ENCODE peak calls at places on chromosomes 2 and 18, in six cellular contexts. One of them, this sample, is unnamed.

GRCh38 chr2:189265696-189266320 is 86.2 kb upstream of the COL5A2 start:
- DNase-seq in K562: no peak
- DNase-seq in H1: no peak
- DNase-seq in HepG2: no peak
- DNase-seq in GM12878: no peak
- DNase-seq in GM12891: no peak
- DNase-seq in this sample: no peak

GRCh38 chr2:102042196-102043041 is 50.7 kb downstream of the IL1R2 start:
- DNase-seq in K562: no peak
- DNase-seq in H1: no peak
- DNase-seq in HepG2: no peak
- DNase-seq in GM12878: no peak
- DNase-seq in GM12891: no peak
- DNase-seq in this sample: no peak

GRCh38 chr2:213451542-213452256 is 167.4 kb downstream of the SPAG16 start:
- DNase-seq in K562: no peak
- DNase-seq in H1: no peak
- DNase-seq in HepG2: no peak
- DNase-seq in GM12878: no peak
- DNase-seq in GM12891: no peak
- DNase-seq in this sample: no peak

GRCh38 chr2:109168080-109168479 is 39.1 kb downstream of the SH3RF3 start:
- DNase-seq in K562: no peak
- DNase-seq in H1: no peak
- DNase-seq in HepG2: no peak
- DNase-seq in GM12878: no peak
- DNase-seq in GM12891: no peak
- DNase-seq in this sample: no peak

GRCh38 chr2:5985551-5986229 is 293.5 kb downstream of the SOX11 start:
- DNase-seq in K562: no peak
- DNase-seq in H1: no peak
- DNase-seq in HepG2: no peak
- DNase-seq in GM12878: no peak
- DNase-seq in GM12891: no peak
- DNase-seq in this sample: no peak

GRCh38 chr2:196170202-196170680 is 1.1 kb downstream of the STK17B start:
- DNase-seq in K562: peak
- DNase-seq in H1: no peak
- DNase-seq in HepG2: peak
- DNase-seq in GM12878: no peak
- DNase-seq in GM12891: no peak
- DNase-seq in this sample: no peak

GRCh38 chr2:37588316-37588777 is 83.1 kb downstream of the CDC42EP3 start:
- DNase-seq in K562: no peak
- DNase-seq in H1: no peak
- DNase-seq in HepG2: no peak
- DNase-seq in GM12878: no peak
- DNase-seq in GM12891: no peak
- DNase-seq in this sample: no peak

GRCh38 chr2:145546091-145546490 is 1026.2 kb upstream of the ZEB2 start:
- DNase-seq in K562: peak
- DNase-seq in H1: no peak
- DNase-seq in HepG2: no peak
- DNase-seq in GM12878: no peak
- DNase-seq in GM12891: no peak
- DNase-seq in this sample: no peak

GRCh38 chr2:221513251-221513650 is 58.9 kb downstream of the EPHA4 start:
- DNase-seq in K562: no peak
- DNase-seq in H1: no peak
- DNase-seq in HepG2: no peak
- DNase-seq in GM12878: no peak
- DNase-seq in GM12891: no peak
- DNase-seq in this sample: no peak

GRCh38 chr18:59402432-59403090 is 43.5 kb upstream of the LMAN1 start:
- DNase-seq in K562: peak
- DNase-seq in H1: peak
- DNase-seq in HepG2: peak
- DNase-seq in GM12878: peak
- DNase-seq in GM12891: peak
- DNase-seq in this sample: peak

GRCh38 chr2:84694088-84694622 is 177.9 kb downstream of the DNAH6 start:
- DNase-seq in K562: no peak
- DNase-seq in H1: no peak
- DNase-seq in HepG2: no peak
- DNase-seq in GM12878: no peak
- DNase-seq in GM12891: no peak
- DNase-seq in this sample: no peak

GRCh38 chr18:27674411-27674810 is 489.3 kb upstream of the CHST9 start:
- DNase-seq in K562: no peak
- DNase-seq in H1: no peak
- DNase-seq in HepG2: no peak
- DNase-seq in GM12878: no peak
- DNase-seq in GM12891: no peak
- DNase-seq in this sample: no peak

GRCh38 chr2:25109822-25110221 is 58.6 kb downstream of the POMC start:
- DNase-seq in K562: no peak
- DNase-seq in H1: no peak
- DNase-seq in HepG2: no peak
- DNase-seq in GM12878: no peak
- DNase-seq in GM12891: no peak
- DNase-seq in this sample: no peak

GRCh38 chr2:4047961-4048891 is 344.9 kb downstream of the DCDC2C start:
- DNase-seq in K562: no peak
- DNase-seq in H1: no peak
- DNase-seq in HepG2: no peak
- DNase-seq in GM12878: no peak
- DNase-seq in GM12891: no peak
- DNase-seq in this sample: no peak

GRCh38 chr18:45837283-45838070 is 12.0 kb downstream of the SIGLEC15 start:
- DNase-seq in K562: no peak
- DNase-seq in H1: peak
- DNase-seq in HepG2: no peak
- DNase-seq in GM12878: no peak
- DNase-seq in GM12891: no peak
- DNase-seq in this sample: no peak

GRCh38 chr2:104755026-104755856 is 98.7 kb upstream of the POU3F3 start:
- DNase-seq in K562: no peak
- DNase-seq in H1: no peak
- DNase-seq in HepG2: no peak
- DNase-seq in GM12878: no peak
- DNase-seq in GM12891: no peak
- DNase-seq in this sample: no peak

GRCh38 chr2:10371441-10372194 is 68.9 kb downstream of the HPCAL1 start:
- DNase-seq in K562: no peak
- DNase-seq in H1: no peak
- DNase-seq in HepG2: no peak
- DNase-seq in GM12878: no peak
- DNase-seq in GM12891: no peak
- DNase-seq in this sample: no peak

GRCh38 chr2:128237081-128237534 is 81.6 kb downstream of the HS6ST1 start:
- DNase-seq in K562: no peak
- DNase-seq in H1: no peak
- DNase-seq in HepG2: no peak
- DNase-seq in GM12878: no peak
- DNase-seq in GM12891: no peak
- DNase-seq in this sample: no peak

GRCh38 chr2:167355796-167356195 is 467.5 kb downstream of the XIRP2 start:
- DNase-seq in K562: no peak
- DNase-seq in H1: no peak
- DNase-seq in HepG2: no peak
- DNase-seq in GM12878: no peak
- DNase-seq in GM12891: no peak
- DNase-seq in this sample: no peak

GRCh38 chr2:231204581-231204980 is 6.2 kb downstream of the ARMC9 start:
- DNase-seq in K562: no peak
- DNase-seq in H1: no peak
- DNase-seq in HepG2: no peak
- DNase-seq in GM12878: no peak
- DNase-seq in GM12891: no peak
- DNase-seq in this sample: no peak

GRCh38 chr18:75229437-75229836 is 18.8 kb downstream of the TSHZ1 start:
- DNase-seq in K562: no peak
- DNase-seq in H1: no peak
- DNase-seq in HepG2: no peak
- DNase-seq in GM12878: no peak
- DNase-seq in GM12891: no peak
- DNase-seq in this sample: no peak

DNA sequence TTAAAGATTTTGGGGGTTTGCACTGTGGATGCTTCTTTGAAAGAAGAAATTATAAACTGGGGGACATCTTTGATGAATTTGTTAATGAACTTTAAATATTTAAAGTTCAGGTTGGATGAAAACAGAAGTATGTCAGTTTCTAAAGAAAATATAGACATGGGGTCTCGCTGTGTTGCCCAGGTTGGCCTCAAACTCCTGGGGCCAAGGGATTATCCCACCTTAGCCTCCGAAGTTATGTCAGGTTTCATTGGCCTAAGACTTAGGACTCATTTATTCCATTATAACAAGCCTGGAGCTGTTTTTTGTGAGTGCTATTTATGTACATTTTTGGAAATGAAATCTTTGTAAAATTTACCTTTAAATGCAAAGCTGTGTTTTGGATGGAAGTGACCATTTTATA is 2.5 kb downstream of the NAB1 start:
- DNase-seq in K562: no peak
- DNase-seq in H1: no peak
- DNase-seq in HepG2: no peak
- DNase-seq in GM12878: no peak
- DNase-seq in GM12891: no peak
- DNase-seq in this sample: no peak
- TF ChIP-seq POLR2AphosphoS5 in K562: no peak
- TF ChIP-seq POLR2AphosphoS5 in H1: no peak
- TF ChIP-seq POLR2AphosphoS5 in HepG2: no peak
- TF ChIP-seq POLR2AphosphoS5 in GM12878: no peak
- TF ChIP-seq POLR2AphosphoS5 in GM12891: no peak
- TF ChIP-seq POLR2AphosphoS5 in this sample: no peak

GRCh38 chr2:177058747-177059146 is 153.8 kb upstream of the HNRNPA3 start:
- DNase-seq in K562: no peak
- DNase-seq in H1: no peak
- DNase-seq in HepG2: no peak
- DNase-seq in GM12878: peak
- DNase-seq in GM12891: peak
- DNase-seq in this sample: no peak

GRCh38 chr2:177059313-177059712 is 153.3 kb upstream of the HNRNPA3 start:
- DNase-seq in K562: no peak
- DNase-seq in H1: no peak
- DNase-seq in HepG2: no peak
- DNase-seq in GM12878: no peak
- DNase-seq in GM12891: no peak
- DNase-seq in this sample: no peak

GRCh38 chr2:177063331-177063730 is 149.3 kb upstream of the HNRNPA3 start:
- DNase-seq in K562: no peak
- DNase-seq in H1: no peak
- DNase-seq in HepG2: no peak
- DNase-seq in GM12878: no peak
- DNase-seq in GM12891: no peak
- DNase-seq in this sample: no peak

GRCh38 chr2:177068967-177069366 is 143.6 kb upstream of the HNRNPA3 start:
- DNase-seq in K562: no peak
- DNase-seq in H1: no peak
- DNase-seq in HepG2: no peak
- DNase-seq in GM12878: no peak
- DNase-seq in GM12891: no peak
- DNase-seq in this sample: no peak

GRCh38 chr2:177064417-177064816 is 148.2 kb upstream of the HNRNPA3 start:
- DNase-seq in K562: no peak
- DNase-seq in H1: no peak
- DNase-seq in HepG2: no peak
- DNase-seq in GM12878: no peak
- DNase-seq in GM12891: no peak
- DNase-seq in this sample: no peak
- TF ChIP-seq TAF1 in K562: no peak
- TF ChIP-seq TAF1 in H1: no peak
- TF ChIP-seq TAF1 in HepG2: no peak
- TF ChIP-seq TAF1 in GM12878: no peak
- TF ChIP-seq TAF1 in GM12891: no peak
- TF ChIP-seq TAF1 in this sample: no peak

DNA sequence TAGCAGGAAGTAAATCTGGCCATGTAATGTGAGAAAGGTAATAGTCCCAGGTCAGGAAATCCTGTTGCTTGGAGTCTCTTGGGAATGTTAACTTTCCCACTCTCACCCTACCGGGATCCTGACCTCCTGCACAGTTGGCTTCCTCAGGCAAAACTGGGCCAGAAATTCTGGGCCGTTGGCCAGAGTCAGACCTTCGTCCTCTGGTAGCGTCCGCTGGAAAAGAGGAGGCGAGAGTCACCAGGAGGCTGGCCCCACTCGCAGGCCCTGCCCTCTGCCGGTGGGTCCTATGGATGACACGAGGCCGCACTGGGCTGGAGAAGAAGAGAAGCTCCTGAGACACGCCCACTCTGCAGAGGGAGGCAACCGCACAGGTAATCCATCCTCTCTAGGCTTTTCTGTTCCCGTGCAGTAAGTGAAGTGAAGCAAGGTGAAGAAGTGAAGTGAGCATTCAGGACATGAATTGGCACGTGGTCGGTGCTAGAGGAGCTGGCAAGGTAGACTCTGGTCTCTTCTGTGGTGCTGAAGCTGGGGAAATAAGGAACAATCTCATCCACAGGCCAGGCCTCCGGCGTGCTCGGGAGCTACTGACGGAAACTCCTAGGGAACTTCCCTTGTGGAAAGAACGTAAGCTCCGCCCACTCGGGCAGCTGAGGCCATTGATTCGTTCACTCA is 182.7 kb upstream of the GLI2 start:
- DNase-seq in K562: peak
- DNase-seq in H1: peak
- DNase-seq in HepG2: peak
- DNase-seq in GM12878: no peak
- DNase-seq in GM12891: no peak
- DNase-seq in this sample: no peak
- TF ChIP-seq POLR2A in K562: no peak
- TF ChIP-seq POLR2A in H1: no peak
- TF ChIP-seq POLR2A in HepG2: no peak
- TF ChIP-seq POLR2A in GM12878: no peak
- TF ChIP-seq POLR2A in GM12891: no peak
- TF ChIP-seq POLR2A in this sample: no peak

DNA sequence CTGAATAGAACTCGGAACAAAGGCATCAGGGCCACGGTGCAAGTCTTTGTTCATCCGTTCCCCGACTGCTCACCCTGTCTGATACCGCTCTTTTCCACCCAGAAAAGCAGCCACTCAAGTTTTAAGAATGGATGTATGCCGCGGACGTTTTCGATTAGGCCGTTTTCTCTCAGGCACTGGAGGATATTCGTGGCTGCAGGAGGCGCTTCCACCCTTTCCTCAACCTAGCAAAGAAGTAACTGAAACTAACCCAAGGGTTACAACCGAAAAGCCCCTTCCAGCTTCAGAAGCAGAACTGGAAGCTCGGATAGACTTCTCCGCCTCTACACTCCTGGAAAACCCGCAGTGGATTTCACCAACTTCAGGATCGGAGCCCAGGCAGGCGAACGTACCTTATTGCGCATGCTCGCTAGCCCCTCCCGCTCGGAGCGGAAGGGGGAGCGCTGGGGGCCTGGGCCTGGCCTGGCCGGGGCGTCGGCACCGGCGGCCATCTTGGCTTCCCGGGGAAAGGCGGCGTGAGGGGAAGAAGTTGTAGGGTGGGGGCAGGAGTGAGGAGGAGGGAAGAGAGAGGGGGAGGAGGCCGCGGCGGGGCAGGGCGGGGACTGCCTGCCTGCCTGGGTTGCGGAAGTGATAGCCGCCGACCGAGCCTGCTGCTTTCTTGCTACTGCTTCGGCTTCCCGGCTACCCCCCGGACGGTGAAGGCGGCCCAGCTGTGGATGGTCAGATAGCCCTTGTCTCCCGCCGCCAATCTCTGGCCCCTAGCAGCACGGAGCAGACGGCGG is at the start of gene ACTR3:
- DNase-seq in K562: peak
- DNase-seq in H1: peak
- DNase-seq in HepG2: peak
- DNase-seq in GM12878: peak
- DNase-seq in GM12891: peak
- DNase-seq in this sample: peak
- TF ChIP-seq POLR2AphosphoS5 in K562: peak
- TF ChIP-seq POLR2AphosphoS5 in H1: peak
- TF ChIP-seq POLR2AphosphoS5 in HepG2: peak
- TF ChIP-seq POLR2AphosphoS5 in GM12878: peak
- TF ChIP-seq POLR2AphosphoS5 in GM12891: peak
- TF ChIP-seq POLR2AphosphoS5 in this sample: peak

This sample was measured in GM12892.